ENCODE peak calls at places on chromosomes 1 and 21, in seven cellular contexts. N is GM06990; P is stimulated activated CD8-positive, alpha-beta memory T cell treated with anti-CD3 and anti-CD28 coated beads, Interleukin-4, amount 100 ng/mL, for 4 hours; U is GM04504; V is EL; F is aorta; E is heart left ventricle. O is an unnamed sample.

GRCh38 chr21:41953249-41953830 is 478 bp downstream of the C2CD2 start:
- DNase-seq in N (no peak), P (no peak), U (no peak), V (no peak), F (peak; percentile 53), E (no peak), O (no peak)

GRCh38 chr1:200262326-200262965 is 147.4 kb downstream of the ZNF281 start:
- DNase-seq in N (peak; percentile 55), P (no peak), U (no peak), V (no peak), F (no peak), E (no peak), O (no peak)

GRCh38 chr21:45421071-45421845 is 16.3 kb downstream of the COL18A1 start:
- DNase-seq in N (no peak), P (no peak), U (no peak), V (no peak), F (peak; percentile 45), E (peak; percentile 14), O (no peak)

GRCh38 chr1:40383488-40384412 is 10.2 kb downstream of the SMAP2 start:
- DNase-seq in N (no peak), P (no peak), U (no peak), V (peak; percentile 48), F (no peak), E (no peak), O (no peak)

GRCh38 chr1:160045653-160046052 is 13.9 kb upstream of the PIGM start:
- DNase-seq in N (no peak), P (no peak), U (no peak), V (no peak), F (no peak), E (no peak), O (no peak)

GRCh38 chr1:11590395-11590794 is 63.8 kb downstream of the FBXO2 start:
- DNase-seq in N (no peak), P (no peak), U (no peak), V (no peak), F (no peak), E (no peak), O (no peak)

GRCh38 chr1:56591909-56592308 is 12.5 kb upstream of the PLPP3 start:
- DNase-seq in N (no peak), P (no peak), U (no peak), V (no peak), F (no peak), E (no peak), O (no peak)

GRCh38 chr1:205294175-205294913 is 27.2 kb downstream of the NUAK2 start:
- DNase-seq in N (no peak), P (no peak), U (peak; percentile 82), V (peak; percentile 98), F (no peak), E (peak; percentile 64), O (peak; percentile 49)

GRCh38 chr21:34948157-34948556 is 100.9 kb downstream of the RUNX1 start:
- DNase-seq in N (no peak), P (no peak), U (no peak), V (no peak), F (no peak), E (no peak), O (no peak)

GRCh38 chr1:115980998-115981993 is 5.0 kb downstream of the SLC22A15 start:
- DNase-seq in N (no peak), P (no peak), U (no peak), V (peak; percentile 47), F (no peak), E (peak; percentile 23), O (peak; percentile 59)

GRCh38 chr1:10903826-10904225 is 107.4 kb upstream of the CASZ1 start:
- DNase-seq in N (no peak), P (no peak), U (no peak), V (no peak), F (peak; percentile 14), E (no peak), O (no peak)

GRCh38 chr21:42840411-42841155 is 38.8 kb downstream of the WDR4 start:
- DNase-seq in N (no peak), P (no peak), U (no peak), V (no peak), F (no peak), E (peak; percentile 1), O (no peak)

GRCh38 chr1:167165948-167166702 is 54.6 kb upstream of the POU2F1 start:
- DNase-seq in N (no peak), P (no peak), U (no peak), V (peak; percentile 53), F (no peak), E (no peak), O (no peak)

GRCh38 chr1:154773551-154773950 is 96.5 kb downstream of the KCNN3 start:
- DNase-seq in N (no peak), P (no peak), U (no peak), V (no peak), F (peak; percentile 8), E (no peak), O (no peak)

GRCh38 chr1:16458801-16459200 is 18.3 kb downstream of the NECAP2 start:
- DNase-seq in N (no peak), P (no peak), U (no peak), V (no peak), F (no peak), E (no peak), O (no peak)

GRCh38 chr1:182845379-182845778 is 6.2 kb downstream of the DHX9 start:
- DNase-seq in N (no peak), P (no peak), U (no peak), V (no peak), F (no peak), E (no peak), O (no peak)

GRCh38 chr1:209614906-209615305 is 31.4 kb downstream of the CAMK1G start:
- DNase-seq in N (no peak), P (no peak), U (no peak), V (no peak), F (no peak), E (no peak), O (no peak)

GRCh38 chr1:241627453-241628329 is 12.5 kb downstream of the CHML start:
- DNase-seq in N (no peak), P (no peak), U (peak; percentile 55), V (peak; percentile 72), F (no peak), E (no peak), O (peak; percentile 53)

GRCh38 chr21:39387461-39388037 is 38.7 kb upstream of the HMGN1 start:
- DNase-seq in N (peak; percentile 91), P (peak; percentile 81), U (no peak), V (peak; percentile 89), F (peak; percentile 95), E (peak; percentile 91), O (peak; percentile 82)

GRCh38 chr1:232226197-232226681 is 403.7 kb downstream of the SIPA1L2 start:
- DNase-seq in N (no peak), P (no peak), U (peak; percentile 75), V (peak; percentile 93), F (no peak), E (no peak), O (no peak)

GRCh38 chr1:152982076-152982475 is 1.8 kb upstream of the SPRR1A start:
- DNase-seq in N (no peak), P (no peak), U (no peak), V (no peak), F (no peak), E (no peak), O (no peak)

GRCh38 chr1:97013904-97014303 is 292.3 kb downstream of the PTBP2 start:
- DNase-seq in N (no peak), P (no peak), U (no peak), V (peak; percentile 67), F (no peak), E (no peak), O (peak; percentile 65)

GRCh38 chr21:37700641-37701202 is 215.5 kb downstream of the KCNJ6 start:
- DNase-seq in N (peak; percentile 60), P (no peak), U (peak; percentile 59), V (peak; percentile 80), F (peak; percentile 53), E (no peak), O (peak; percentile 71)

GRCh38 chr1:224182057-224182865 is 779 bp upstream of the DEGS1 start:
- DNase-seq in N (no peak), P (no peak), U (no peak), V (no peak), F (no peak), E (no peak), O (no peak)

O was measured in fibroblast of the conjunctiva.